ENCODE peak calls at places on chromosome 21, in four cellular contexts. Z is GM12878, R is K562, E is HepG2. D is an unnamed sample. For H3K27me3, the result is how much of the 10 kb centered on the place peaks cover.

GRCh38 chr21:44814498-44815023 is 3.3 kb downstream of the SUMO3 start:
- DNase-seq in Z (no peak), E (no peak), R (no peak), D (no peak)

GRCh38 chr21:10463156-10463555 is 58.2 kb upstream of the TPTE start:
- DNase-seq in Z (no peak), R (no peak), E (no peak), D (no peak)

GRCh38 chr21:26909972-26910371 is 56.9 kb downstream of the ADAMTS5 start:
- DNase-seq in R (no peak), Z (no peak), E (no peak), D (no peak)

GRCh38 chr21:25324666-25325065 is 282.6 kb downstream of the MRPL39 start:
- DNase-seq in E (no peak), R (no peak), Z (no peak), D (no peak)

GRCh38 chr21:43719748-43720538 is 1.0 kb downstream of the PDXK start:
- DNase-seq in R (no peak), Z (no peak), E (no peak), D (no peak)

GRCh38 chr21:17462276-17462981 is 50.4 kb upstream of the CXADR start:
- DNase-seq in R (no peak), E (peak), Z (no peak), D (peak)

GRCh38 chr21:30942192-30942591 is 60.8 kb upstream of the KRTAP11-1 start:
- DNase-seq in R (no peak), Z (no peak), E (no peak), D (no peak)

GRCh38 chr21:26844258-26845065 is 747 bp downstream of the ADAMTS1 start:
- DNase-seq in E (no peak), R (no peak), Z (no peak), D (peak)

GRCh38 chr21:17693801-17694200 is 81.1 kb upstream of the BTG3 start:
- DNase-seq in Z (no peak), E (no peak), R (no peak), D (no peak)

GRCh38 chr21:20207335-20207734 is 790.9 kb upstream of the NCAM2 start:
- DNase-seq in E (no peak), Z (no peak), R (no peak), D (no peak)

GRCh38 chr21:31283025-31283424 is 61.0 kb downstream of the TIAM1 start:
- DNase-seq in Z (no peak), R (no peak), E (no peak), D (no peak)

GRCh38 chr21:43585514-43585913 is 73.8 kb downstream of the HSF2BP start:
- DNase-seq in Z (no peak), E (no peak), R (no peak), D (no peak)

GRCh38 chr21:46195595-46196195 is 11.4 kb upstream of the SPATC1L start:
- DNase-seq in E (no peak), R (no peak), Z (no peak), D (no peak)

GRCh38 chr21:43772368-43772870 is 3.7 kb downstream of the CSTB start:
- DNase-seq in Z (no peak), R (no peak), E (no peak), D (no peak)

GRCh38 chr21:28345934-28346333 is 646.7 kb downstream of the LTN1 start:
- DNase-seq in E (no peak), Z (no peak), R (no peak), D (no peak)

GRCh38 chr21:29326914-29327554 is 28.3 kb downstream of the BACH1 start:
- DNase-seq in E (no peak), R (no peak), Z (no peak), D (no peak)

GRCh38 chr21:39863111-39863510 is 4.1 kb upstream of the PCP4 start:
- DNase-seq in R (no peak), Z (no peak), E (no peak), D (no peak)

GRCh38 chr21:33865176-33865575 is 50.4 kb downstream of the ATP5PO start:
- DNase-seq in R (no peak), E (no peak), Z (no peak), D (no peak)

GRCh38 chr21:16102113-16102512 is 372.3 kb downstream of the USP25 start:
- DNase-seq in R (no peak), E (no peak), Z (no peak), D (no peak)

GRCh38 chr21:23986214-23986613 is 1621.1 kb downstream of the MRPL39 start:
- DNase-seq in Z (no peak), R (no peak), E (no peak), D (no peak)

GRCh38 chr21:16533692-16534407 is 804.1 kb downstream of the USP25 start:
- DNase-seq in R (no peak), E (no peak), Z (no peak), D (no peak)

GRCh38 chr21:33657124-33657842 is 15.0 kb downstream of the ITSN1 start:
- DNase-seq in R (no peak), Z (no peak), E (no peak), D (peak)

GRCh38 chr21:32481875-32482408 is 69.4 kb downstream of the EVA1C start:
- DNase-seq in Z (no peak), E (no peak), R (peak), D (no peak)

GRCh38 chr21:32484706-32485380 is 72.3 kb downstream of the EVA1C start:
- DNase-seq in R (peak), Z (no peak), E (no peak), D (no peak)

GRCh38 chr21:32482565-32483292 is 70.2 kb downstream of the EVA1C start:
- DNase-seq in R (peak), E (no peak), Z (no peak), D (no peak)

GRCh38 chr21:32480381-32480780 is 67.9 kb downstream of the EVA1C start:
- DNase-seq in E (no peak), R (no peak), Z (no peak), D (no peak)

DNA sequence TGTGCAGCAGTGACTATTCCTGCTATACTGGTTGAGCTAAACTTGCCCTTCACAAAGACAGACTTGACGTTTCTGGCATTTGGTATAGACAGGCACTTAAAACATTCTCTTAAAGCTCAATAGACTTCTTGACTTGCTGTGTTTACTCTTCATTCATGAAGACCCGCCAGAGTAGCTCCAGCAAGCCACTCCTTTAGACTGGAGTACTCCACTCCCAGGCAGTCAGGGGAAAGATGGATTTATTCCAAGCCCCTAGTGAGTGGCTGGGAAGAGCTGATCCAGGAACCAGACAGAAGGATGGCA is 70.7 kb downstream of the EVA1C start:
- DNase-seq in Z (no peak), R (no peak), E (no peak), D (no peak)
- TF ChIP-seq MYC in Z (no peak), R (no peak), E (no peak), D (no peak)

DNA sequence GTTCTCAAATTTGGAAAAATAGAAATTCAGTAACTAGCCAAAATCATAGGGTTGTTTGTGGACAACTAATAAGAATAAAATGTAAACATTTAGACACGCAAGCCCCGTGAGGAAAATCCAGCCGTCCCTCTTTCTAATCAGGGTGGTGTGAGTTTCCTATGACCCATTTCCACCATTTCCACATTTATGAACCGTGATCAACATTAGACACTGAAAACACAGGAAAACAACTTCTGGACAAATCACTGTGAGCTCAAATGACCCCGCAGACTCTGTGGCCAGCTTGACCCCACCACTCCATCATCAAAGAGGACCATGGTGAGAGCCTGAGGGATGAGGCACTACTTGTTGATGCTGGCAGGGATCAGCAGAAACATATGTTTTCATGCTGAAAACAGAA is 101.0 kb downstream of the SIM2 start:
- DNase-seq in Z (no peak), R (no peak), E (no peak), D (peak)
- H3K27me3 ChIP-seq in Z (under half), R (under half), E (under half), D (under half)

GRCh38 chr21:35203093-35204021 is 154.3 kb upstream of the RUNX1 start:
- DNase-seq in E (no peak), Z (no peak), R (no peak), D (peak)

GRCh38 chr21:35204125-35204524 is 155.0 kb upstream of the RUNX1 start:
- DNase-seq in Z (no peak), R (no peak), E (no peak), D (peak)

GRCh38 chr21:35207322-35207721 is 158.2 kb upstream of the RUNX1 start:
- DNase-seq in Z (no peak), E (no peak), R (no peak), D (no peak)

GRCh38 chr21:35206141-35207125 is 157.3 kb upstream of the RUNX1 start:
- DNase-seq in E (no peak), R (peak), Z (no peak), D (peak)

GRCh38 chr21:35204850-35205564 is 155.9 kb upstream of the RUNX1 start:
- DNase-seq in E (no peak), R (peak), Z (no peak), D (peak)
- TF ChIP-seq MYC in E (no peak), R (peak), Z (no peak), D (peak)

GRCh38 chr21:38311091-38311490 is 54.3 kb downstream of the KCNJ15 start:
- DNase-seq in R (no peak), E (no peak), Z (no peak), D (no peak)
- H3K27me3 ChIP-seq in R (under half), E (under half), Z (under half), D (under half)

GRCh38 chr21:42002421-42002958 is 7.7 kb downstream of the ZBTB21 start:
- DNase-seq in Z (peak), R (no peak), E (no peak), D (no peak)
- TF ChIP-seq MYC in Z (no peak), R (no peak), E (no peak), D (no peak)

DNA sequence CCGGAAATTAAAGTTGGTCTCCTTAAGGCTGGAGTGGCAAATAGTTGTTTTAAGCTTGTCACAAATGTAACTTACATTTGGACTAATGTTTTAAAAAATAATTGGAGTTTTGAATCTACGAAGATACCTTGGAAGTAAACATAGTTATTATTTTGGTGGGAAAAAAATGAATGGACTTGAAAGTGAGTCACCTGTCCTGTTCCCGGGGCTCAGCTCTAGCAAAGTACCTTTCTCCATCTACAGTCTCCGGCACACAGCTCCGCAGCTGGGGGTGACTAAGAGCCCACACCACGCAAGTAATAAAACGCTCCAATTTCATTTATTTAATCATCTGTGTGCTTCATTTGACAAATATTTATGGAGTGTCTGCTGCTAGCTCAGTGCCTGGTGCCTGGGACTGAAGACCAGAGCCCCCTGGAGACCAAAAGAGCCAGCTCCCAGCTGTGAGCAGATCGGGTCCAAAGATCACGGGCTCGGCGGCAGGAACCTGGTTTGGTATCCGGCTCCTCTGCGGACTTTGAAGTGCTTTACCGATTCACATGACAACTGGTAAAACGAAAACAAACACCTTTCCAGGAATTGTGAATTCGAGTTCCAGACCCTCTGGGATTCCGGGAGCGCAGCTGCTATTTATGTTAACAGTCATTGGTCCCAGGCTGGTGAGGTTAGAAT is 1.7 kb upstream of the RIPK4 start:
- DNase-seq in E (peak), Z (no peak), R (no peak), D (peak)
- H3K27me3 ChIP-seq in E (under half), Z (under half), R (under half), D (half or more)